ENCODE peak calls at places on chromosomes 6 and 20, in nine cellular contexts. N is stimulated activated CD8-positive, alpha-beta memory T cell treated with anti-CD3 and anti-CD28 coated beads, Interleukin-7, amount 100 ng/mL, for 24 hours; A is endothelial cell; U is activated naive CD8-positive, alpha-beta T cell treated with anti-CD3 and anti-CD28 coated beads for 36 hours; Q is activated T-helper 1 cell treated with anti-CD3 and anti-CD28 coated beads, Interleukin-2, amount 50 U/mL, for 16 hours; V is prostate gland; B is CD4-positive, CD25-positive, alpha-beta regulatory T cell; J is testis; T is NCI-H2029 treated with DMSO at 0.1 percent for 48 hours. Y is an unnamed sample.

GRCh38 chr6:139611327-139611958 is 237.0 kb upstream of the CITED2 start:
- DNase-seq in B (no peak), J (no peak), U (no peak), V (no peak), N (no peak), T (no peak), Q (no peak), A (no peak), Y (peak)

GRCh38 chr6:22025468-22026159 is 271.2 kb downstream of the PRL start:
- DNase-seq in T (no peak), Q (no peak), J (peak), A (peak), B (peak), V (no peak), N (no peak), U (peak), Y (peak)

GRCh38 chr20:14986656-14987055 is 649.2 kb upstream of the FLRT3 start:
- DNase-seq in J (no peak), T (no peak), N (no peak), Q (no peak), U (no peak), A (no peak), B (no peak), V (no peak), Y (no peak)

GRCh38 chr6:13924146-13924948 is 405 bp upstream of the RNF182 start:
- DNase-seq in N (peak), T (peak), B (no peak), Q (no peak), V (peak), A (peak), J (peak), U (no peak), Y (no peak)

GRCh38 chr6:28585335-28585734 is 59.7 kb downstream of the GPX5 start:
- DNase-seq in V (no peak), J (peak), U (no peak), Q (no peak), A (no peak), B (no peak), N (no peak), T (no peak), Y (no peak)

GRCh38 chr6:157089258-157089657 is 234.1 kb downstream of the TMEM242 start:
- DNase-seq in Q (no peak), T (peak), B (no peak), V (no peak), J (no peak), U (no peak), N (no peak), A (peak), Y (peak)

GRCh38 chr20:57980526-57980925 is 247.9 kb downstream of the ANKRD60 start:
- DNase-seq in V (no peak), B (no peak), Q (no peak), N (no peak), T (no peak), A (no peak), J (no peak), U (no peak), Y (no peak)

GRCh38 chr20:62640870-62641748 is 1.2 kb upstream of the SLCO4A1 start:
- DNase-seq in B (no peak), N (no peak), V (no peak), J (no peak), A (no peak), Q (no peak), T (no peak), U (no peak), Y (no peak)

GRCh38 chr6:155158044-155158843 is 105.6 kb upstream of the CLDN20 start:
- DNase-seq in N (no peak), U (no peak), T (no peak), J (no peak), A (no peak), V (no peak), Q (no peak), B (no peak), Y (no peak)

GRCh38 chr6:148508401-148509151 is 165.9 kb downstream of the SASH1 start:
- DNase-seq in B (no peak), Q (no peak), T (no peak), A (no peak), U (no peak), N (no peak), J (no peak), V (no peak), Y (no peak)

GRCh38 chr20:671252-672030 is 4.2 kb downstream of the SCRT2 start:
- DNase-seq in A (no peak), Q (no peak), J (no peak), T (no peak), U (no peak), N (no peak), V (no peak), B (no peak), Y (no peak)

GRCh38 chr6:111603648-111604047 is 2.0 kb downstream of the TRAF3IP2 start:
- DNase-seq in N (no peak), V (no peak), T (no peak), U (no peak), A (no peak), J (no peak), B (no peak), Q (no peak), Y (no peak)